ENCODE peak calls at places on chromosomes 4 and X, in eight cellular contexts. K is stimulated activated CD4-positive, alpha-beta T cell treated with anti-CD3 and anti-CD28 coated beads, Interleukin-2, amount 100 ng/mL, for 24 hours; D is AG08396; S is NCI-H2081; P is COR-L47; X is fibroblast of lung; G is activated gamma-delta T cell treated with Interleukin-2 at 50 U/mL for 16 hours; B is Calu3. A is an unnamed sample.
A peak's percentile ranks its signal among the peaks of the same experiment; 100 is the strongest.

GRCh38 chr4:73721901-73722300 is 18.5 kb upstream of the CXCL8 start:
- DNase-seq in K (no peak), D (no peak), S (no peak), P (no peak), X (peak; percentile 38), G (no peak), B (no peak), A (no peak)

GRCh38 chrX:1450381-1451161 is 2.1 kb downstream of the ASMTL start:
- DNase-seq in K (no peak), D (no peak), S (no peak), P (no peak), X (no peak), G (no peak), B (no peak), A (no peak)

GRCh38 chrX:123330229-123330942 is 146.3 kb downstream of the GRIA3 start:
- DNase-seq in K (no peak), D (no peak), S (no peak), P (no peak), X (peak; percentile 23), G (no peak), B (no peak), A (peak; percentile 1)

GRCh38 chr4:73221734-73222133 is 36.9 kb downstream of the ANKRD17 start:
- DNase-seq in K (no peak), D (no peak), S (no peak), P (no peak), X (no peak), G (no peak), B (no peak), A (no peak)

GRCh38 chrX:154890990-154891639 is 5.0 kb downstream of the F8A1 start:
- DNase-seq in K (no peak), D (no peak), S (no peak), P (no peak), X (no peak), G (no peak), B (no peak), A (no peak)

GRCh38 chrX:22666441-22666840 is 333.3 kb upstream of the DDX53 start:
- DNase-seq in K (no peak), D (no peak), S (no peak), P (no peak), X (peak; percentile 11), G (no peak), B (no peak), A (no peak)

GRCh38 chr4:158162637-158163036 is 10.2 kb downstream of the GASK1B start:
- DNase-seq in K (no peak), D (no peak), S (no peak), P (no peak), X (peak; percentile 31), G (no peak), B (peak; percentile 14), A (peak; percentile 60)

GRCh38 chr4:111943796-111944203 is 201.5 kb upstream of the FAM241A start:
- DNase-seq in K (no peak), D (peak; percentile 13), S (peak; percentile 34), P (peak; percentile 59), X (peak; percentile 9), G (no peak), B (peak; percentile 58), A (peak; percentile 23)

GRCh38 chr4:79050521-79050880 is 111.3 kb upstream of the PAQR3 start:
- DNase-seq in K (no peak), D (no peak), S (peak; percentile 72), P (peak; percentile 89), X (no peak), G (no peak), B (no peak), A (no peak)

A was measured in kidney glomerular epithelial cell.